ENCODE peak calls at places on chromosomes 1 and 21, in seven cellular contexts. S is colonic mucosa, H is upper lobe of right lung, G is tibial nerve, N is HCT116, W is A549, A is mesendoderm. P is an unnamed sample.

GRCh38 chr1:39525366-39526165 is 34.1 kb downstream of the BMP8A start:
- DNase-seq in G (no peak), N (no peak), H (no peak), W (no peak), S (no peak), A (no peak), P (no peak)

GRCh38 chr1:101365881-101366280 is 129.1 kb downstream of the S1PR1 start:
- DNase-seq in N (no peak), S (no peak), G (no peak), H (no peak), W (no peak), A (no peak), P (no peak)

GRCh38 chr1:101075926-101076325 is 50.3 kb upstream of the DPH5 start:
- DNase-seq in S (no peak), W (no peak), A (peak; percentile 43), G (no peak), H (no peak), N (peak; percentile 3), P (no peak)

GRCh38 chr1:43473463-43473862 is 19.7 kb upstream of the HYI start:
- DNase-seq in S (no peak), G (no peak), W (no peak), H (no peak), A (no peak), N (no peak), P (no peak)

GRCh38 chr1:53378932-53379661 is 51.2 kb upstream of the LRP8 start:
- DNase-seq in H (peak; percentile 5), S (no peak), N (no peak), A (no peak), G (no peak), W (no peak), P (peak; percentile 13)

GRCh38 chr1:67626495-67627235 is 58.3 kb upstream of the GADD45A start:
- DNase-seq in S (no peak), N (peak; percentile 7), H (no peak), G (no peak), W (peak; percentile 10), A (no peak), P (no peak)

GRCh38 chr1:155608888-155609225 is 1.2 kb upstream of the MSTO1 start:
- DNase-seq in S (no peak), N (no peak), H (no peak), A (no peak), W (no peak), G (no peak), P (no peak)

GRCh38 chr1:90800012-90800717 is 83.1 kb upstream of the BARHL2 start:
- DNase-seq in W (no peak), S (no peak), H (no peak), A (peak; percentile 26), G (no peak), N (no peak), P (no peak)

GRCh38 chr1:246435421-246436041 is 71.5 kb downstream of the SMYD3 start:
- DNase-seq in S (no peak), W (no peak), H (no peak), G (no peak), N (no peak), A (peak; percentile 84), P (no peak)

GRCh38 chr1:227792216-227793078 is 23.0 kb upstream of the PRSS38 start:
- DNase-seq in S (no peak), A (peak; percentile 15), G (no peak), W (no peak), N (no peak), H (no peak), P (no peak)

GRCh38 chr21:14977814-14978213 is 87.0 kb downstream of the NRIP1 start:
- DNase-seq in S (no peak), G (no peak), W (no peak), A (no peak), H (no peak), N (no peak), P (no peak)

GRCh38 chr1:25770541-25771245 is 29.3 kb upstream of the SELENON start:
- DNase-seq in S (no peak), W (no peak), N (no peak), H (no peak), A (no peak), G (no peak), P (no peak)

GRCh38 chr1:42348498-42348897 is 13.5 kb upstream of the FOXJ3 start:
- DNase-seq in G (no peak), A (peak; percentile 14), H (no peak), S (no peak), W (no peak), N (no peak), P (no peak)

GRCh38 chr21:38448619-38449186 is 49.6 kb downstream of the ERG start:
- DNase-seq in H (no peak), G (no peak), S (no peak), A (peak; percentile 54), N (no peak), W (no peak), P (no peak)

GRCh38 chr1:53572802-53573148 is 113.6 kb downstream of the DMRTB1 start:
- DNase-seq in W (no peak), N (no peak), G (no peak), A (no peak), S (no peak), H (no peak), P (no peak)

GRCh38 chr1:11676386-11677103 is 4.4 kb downstream of the MAD2L2 start:
- DNase-seq in A (no peak), G (no peak), N (no peak), W (no peak), H (no peak), S (no peak), P (no peak)

GRCh38 chr1:172268237-172268636 is 152.2 kb upstream of the C1orf105 start:
- DNase-seq in W (no peak), H (no peak), G (no peak), S (no peak), A (no peak), N (no peak), P (no peak)

GRCh38 chr1:163267962-163268361 is 53.8 kb upstream of the NUF2 start:
- DNase-seq in S (no peak), N (no peak), W (no peak), H (no peak), A (no peak), G (no peak), P (no peak)
- H3K27ac ChIP-seq in S (no peak overlapping the region), N (no peak overlapping the region), W (no peak overlapping the region), H (no peak overlapping the region), A (no peak overlapping the region), G (no peak overlapping the region), P (no peak overlapping the region)

DNA sequence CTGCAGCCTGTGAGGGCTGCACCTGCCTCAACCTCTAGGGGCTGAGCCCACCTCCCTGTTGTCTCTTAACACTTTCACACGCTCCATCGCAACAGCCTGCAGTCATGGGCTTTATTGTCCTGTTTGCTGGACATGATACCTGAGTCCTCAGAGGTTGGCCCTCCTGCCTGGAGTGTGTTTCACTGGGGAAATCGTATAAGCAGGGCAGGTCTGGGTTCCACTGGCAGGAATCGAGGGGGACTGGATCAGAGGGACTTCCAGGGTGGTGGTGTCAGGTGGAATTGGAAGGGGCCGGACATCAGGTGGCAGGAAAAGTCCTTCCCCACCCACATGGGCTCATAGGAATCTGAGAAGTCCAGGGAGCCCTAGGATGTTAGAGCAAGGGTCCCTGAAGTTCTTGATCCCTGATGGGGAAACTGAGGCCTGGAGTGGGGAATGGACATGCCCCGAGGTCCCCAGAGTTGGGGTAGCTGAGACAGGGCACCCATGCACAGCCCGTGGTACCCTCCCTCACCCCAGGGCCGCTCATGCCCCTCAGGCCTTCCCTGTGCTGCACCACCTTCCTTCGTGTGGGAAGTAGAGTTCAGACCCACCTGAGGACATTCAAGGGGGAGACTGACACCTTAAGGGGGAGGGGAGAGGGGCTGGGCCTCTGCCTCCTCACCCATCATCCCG is 66.6 kb downstream of the PIK3CD start:
- DNase-seq in H (no peak), N (no peak), G (no peak), A (no peak), S (no peak), W (no peak), P (no peak)
- H3K4me1 ChIP-seq in H (peaks cover 7% of the 10 kb centered on the region), N (peaks cover 22% of the 10 kb centered on the region), G (no peaks in the 10 kb centered on the region), A (no peaks in the 10 kb centered on the region), S (no peaks in the 10 kb centered on the region), W (peaks cover 22% of the 10 kb centered on the region), P (no peaks in the 10 kb centered on the region)

GRCh38 chr1:220787069-220787614 is 429 bp downstream of the MTARC1 start:
- DNase-seq in S (peak; percentile 86), A (peak; percentile 79), W (peak; percentile 16), G (no peak), N (peak; percentile 51), H (peak; percentile 84), P (no peak)

GRCh38 chr1:220789532-220790147 is 2.9 kb downstream of the MTARC1 start:
- DNase-seq in A (no peak), W (no peak), N (no peak), H (no peak), G (no peak), S (no peak), P (no peak)

GRCh38 chr1:220786337-220787068 is at the start of gene MTARC1:
- DNase-seq in N (no peak), S (peak; percentile 91), H (peak; percentile 89), W (peak; percentile 63), A (peak; percentile 87), G (no peak), P (no peak)

GRCh38 chr1:220788900-220789299 is 2.2 kb downstream of the MTARC1 start:
- DNase-seq in N (no peak), H (no peak), W (no peak), S (no peak), G (no peak), A (no peak), P (no peak)

GRCh38 chr1:220788146-220788545 is 1.4 kb downstream of the MTARC1 start:
- DNase-seq in G (no peak), W (no peak), S (no peak), A (peak; percentile 49), N (no peak), H (no peak), P (no peak)
- H3K4me3 ChIP-seq in G (no peak overlapping the region), W (no peak overlapping the region), S (no peak overlapping the region), A (no peak overlapping the region), N (peak overlapping the region; percentile 49), H (peak overlapping the region; percentile 49), P (peak overlapping the region; percentile 87)

GRCh38 chr21:40658237-40658636 is 188.7 kb downstream of the DSCAM start:
- DNase-seq in A (no peak), H (no peak), W (no peak), S (no peak), N (no peak), G (no peak), P (no peak)

GRCh38 chr21:40667964-40668363 is 179.0 kb downstream of the DSCAM start:
- DNase-seq in A (no peak), H (no peak), S (no peak), N (no peak), G (no peak), W (no peak), P (no peak)

GRCh38 chr21:40668535-40669275 is 178.3 kb downstream of the DSCAM start:
- DNase-seq in W (no peak), H (no peak), G (no peak), A (no peak), N (no peak), S (no peak), P (no peak)

GRCh38 chr21:40660461-40660860 is 186.5 kb downstream of the DSCAM start:
- DNase-seq in N (no peak), A (peak; percentile 61), G (no peak), W (no peak), S (no peak), H (no peak), P (no peak)

DNA sequence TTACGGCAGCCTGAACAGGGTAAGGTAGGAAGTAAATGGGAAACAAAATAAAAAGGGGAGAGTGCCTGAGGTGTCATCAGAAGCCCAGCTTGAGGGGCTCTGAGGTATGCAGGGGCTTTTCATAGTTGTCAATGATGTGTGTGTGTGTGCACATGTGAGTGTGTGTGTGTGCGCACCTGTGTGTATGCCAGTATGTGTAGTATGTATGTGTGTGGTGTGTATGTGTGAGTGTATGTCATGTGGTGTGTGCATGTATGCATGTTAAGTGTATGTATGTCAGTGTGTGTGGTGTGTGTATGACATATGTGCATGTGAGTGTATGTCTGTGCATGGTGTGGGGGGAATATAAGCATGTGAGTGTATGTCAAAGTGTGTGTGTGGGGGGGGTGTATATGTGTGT is 184.1 kb downstream of the DSCAM start:
- DNase-seq in W (no peak), N (no peak), A (no peak), G (no peak), H (no peak), S (no peak), P (no peak)
- H3K27ac ChIP-seq in W (no peak overlapping the region), N (no peak overlapping the region), A (no peak overlapping the region), G (no peak overlapping the region), H (no peak overlapping the region), S (no peak overlapping the region), P (no peak overlapping the region)

P was measured in tibial artery.